ENCODE peak calls at places on chromosomes 1 and 21, in seven cellular contexts. H, F, J, O, S, R and P are unnamed samples.

GRCh38 chr21:39083377-39084008 is 99.8 kb downstream of the PSMG1 start:
- DNase-seq in R (no peak), J (no peak), O (no peak), F (no peak), H (peak; percentile 26), S (peak; percentile 27), P (no peak)

GRCh38 chr1:33347650-33347992 is 26.7 kb upstream of the A3GALT2 start:
- DNase-seq in J (no peak), S (peak; percentile 41), O (no peak), R (no peak), F (no peak), H (peak; percentile 34), P (no peak)

GRCh38 chr21:34022557-34023335 is 50.6 kb upstream of the MRPS6 start:
- DNase-seq in H (peak; percentile 25), F (no peak), R (peak; percentile 46), J (no peak), O (no peak), S (peak; percentile 69), P (no peak)

GRCh38 chr1:97006044-97006676 is 284.6 kb downstream of the PTBP2 start:
- DNase-seq in F (no peak), H (peak; percentile 14), R (no peak), O (no peak), J (peak; percentile 29), S (peak; percentile 50), P (peak; percentile 24)

GRCh38 chr1:208475951-208476824 is 232.0 kb upstream of the PLXNA2 start:
- DNase-seq in F (no peak), R (no peak), H (peak; percentile 30), S (peak; percentile 17), O (peak; percentile 69), J (no peak), P (no peak)

GRCh38 chr1:150566589-150567340 is 12.6 kb downstream of the MCL1 start:
- DNase-seq in S (no peak), J (no peak), F (no peak), R (no peak), H (no peak), O (no peak), P (no peak)

GRCh38 chr1:156893048-156893953 is at the start of gene PEAR1:
- DNase-seq in R (no peak), F (no peak), H (no peak), O (no peak), J (no peak), S (no peak), P (no peak)

GRCh38 chr1:39269349-39269748 is 64.9 kb downstream of the MACF1 start:
- DNase-seq in J (no peak), O (no peak), H (no peak), R (peak; percentile 22), S (no peak), F (no peak), P (no peak)

GRCh38 chr1:54399765-54400164 is 6.4 kb downstream of the SSBP3 start:
- DNase-seq in O (no peak), H (no peak), R (no peak), S (no peak), F (no peak), J (no peak), P (no peak)

GRCh38 chr1:24986372-24986979 is 56.4 kb upstream of the RUNX3 start:
- DNase-seq in H (no peak), S (no peak), F (no peak), R (no peak), O (no peak), J (no peak), P (no peak)

GRCh38 chr1:62391369-62391971 is 45.4 kb upstream of the USP1 start:
- DNase-seq in S (peak; percentile 35), F (peak; percentile 26), O (peak; percentile 21), R (peak; percentile 53), H (peak; percentile 38), J (no peak), P (peak; percentile 10)

GRCh38 chr1:210340311-210340710 is 11.6 kb downstream of the HHAT start:
- DNase-seq in S (no peak), J (no peak), H (no peak), F (no peak), O (no peak), R (no peak), P (no peak)

GRCh38 chr1:31866450-31866801 is 50.6 kb upstream of the SPOCD1 start:
- DNase-seq in R (peak; percentile 48), O (no peak), F (no peak), H (no peak), J (no peak), S (no peak), P (no peak)

GRCh38 chr1:116680752-116681151 is 13.2 kb upstream of the IGSF3 start:
- DNase-seq in O (no peak), H (no peak), S (no peak), R (no peak), J (no peak), F (no peak), P (no peak)

GRCh38 chr21:36547464-36547863 is 67.5 kb upstream of the CLDN14 start:
- DNase-seq in R (no peak), J (no peak), O (no peak), S (no peak), H (no peak), F (no peak), P (no peak)

GRCh38 chr1:53366901-53367502 is 39.1 kb upstream of the LRP8 start:
- DNase-seq in R (no peak), F (no peak), J (no peak), O (no peak), S (no peak), H (no peak), P (no peak)

GRCh38 chr1:180098242-180098995 is 56.2 kb upstream of the QSOX1 start:
- DNase-seq in J (peak; percentile 14), O (no peak), S (peak; percentile 91), F (no peak), R (no peak), H (peak; percentile 65), P (no peak)

GRCh38 chr1:86551305-86551704 is 4.4 kb downstream of the CLCA4 start:
- DNase-seq in S (no peak), J (no peak), R (no peak), H (no peak), O (no peak), F (no peak), P (no peak)

GRCh38 chr1:170618418-170618817 is 45.5 kb upstream of the PRRX1 start:
- DNase-seq in J (no peak), F (no peak), R (no peak), H (no peak), O (no peak), S (peak; percentile 64), P (peak; percentile 47)

GRCh38 chr1:54312874-54313316 is 93.3 kb downstream of the SSBP3 start:
- DNase-seq in J (peak; percentile 18), H (no peak), O (peak; percentile 73), S (peak; percentile 84), R (no peak), F (no peak), P (no peak)

GRCh38 chr1:225545649-225546048 is 107.3 kb downstream of the ENAH start:
- DNase-seq in O (no peak), S (no peak), F (no peak), J (no peak), R (no peak), H (no peak), P (no peak)

GRCh38 chr1:114043046-114043445 is 63.8 kb downstream of the OLFML3 start:
- DNase-seq in J (no peak), F (no peak), R (no peak), H (no peak), O (no peak), S (no peak), P (no peak)
- H3K9me2 ChIP-seq in J (no peaks in the 10 kb centered on the region), F (no peaks in the 10 kb centered on the region), R (no peaks in the 10 kb centered on the region), H (no peaks in the 10 kb centered on the region), O (no peaks in the 10 kb centered on the region), S (no peaks in the 10 kb centered on the region), P (no peaks in the 10 kb centered on the region)

DNA sequence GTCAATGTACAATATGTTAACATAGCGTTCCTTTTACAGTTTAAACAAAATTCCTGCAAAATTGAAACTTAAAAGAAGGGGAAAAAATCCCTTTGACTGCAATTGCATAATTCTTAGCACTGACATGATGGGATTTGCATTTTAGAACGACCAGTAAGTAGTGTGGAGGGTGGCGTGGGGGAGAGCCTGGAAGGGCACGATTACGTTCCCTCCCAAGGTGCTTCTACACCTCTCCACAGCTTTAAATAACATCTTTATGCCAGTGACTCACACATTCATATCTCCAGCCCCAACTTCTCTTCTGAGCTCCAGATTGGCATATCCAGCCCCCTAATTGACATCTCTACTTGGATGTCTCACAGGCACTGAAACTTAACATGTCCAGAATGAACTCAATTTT is 64.3 kb downstream of the OLFML3 start:
- DNase-seq in S (no peak), H (no peak), F (no peak), J (no peak), O (no peak), R (no peak), P (no peak)
- H3K9me2 ChIP-seq in S (no peaks in the 10 kb centered on the region), H (no peaks in the 10 kb centered on the region), F (no peaks in the 10 kb centered on the region), J (no peaks in the 10 kb centered on the region), O (no peaks in the 10 kb centered on the region), R (no peaks in the 10 kb centered on the region), P (no peaks in the 10 kb centered on the region)

GRCh38 chr1:181608951-181609350 is 125.6 kb downstream of the CACNA1E start:
- DNase-seq in H (no peak), R (no peak), J (no peak), F (no peak), O (no peak), S (no peak), P (no peak)

GRCh38 chr1:181604482-181604881 is 121.2 kb downstream of the CACNA1E start:
- DNase-seq in J (no peak), R (no peak), O (no peak), H (no peak), F (no peak), S (no peak), P (no peak)

GRCh38 chr1:181603735-181604410 is 120.6 kb downstream of the CACNA1E start:
- DNase-seq in F (no peak), H (no peak), O (no peak), S (no peak), J (no peak), R (no peak), P (no peak)

GRCh38 chr1:181608386-181608785 is 125.1 kb downstream of the CACNA1E start:
- DNase-seq in R (no peak), F (no peak), S (no peak), H (no peak), J (no peak), O (no peak), P (no peak)

DNA sequence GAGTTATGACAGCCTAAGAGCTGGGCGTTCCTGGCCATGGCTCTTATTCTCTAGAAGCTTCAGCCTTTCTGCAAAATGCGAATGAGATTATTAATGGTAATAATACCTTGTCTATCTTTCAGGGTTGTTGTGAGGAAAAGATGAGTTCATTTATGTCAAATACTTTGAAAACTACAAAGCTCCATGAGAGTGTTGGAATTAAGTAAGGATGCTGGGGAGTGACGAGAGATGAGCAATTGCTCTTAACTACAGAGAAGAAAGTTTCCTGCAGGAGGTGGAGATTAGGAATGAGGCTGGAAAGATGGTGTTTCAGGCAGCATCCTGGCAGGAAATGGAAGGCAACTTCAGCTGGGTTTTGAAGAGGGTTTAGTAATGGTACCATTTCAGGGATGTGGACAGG is 124.2 kb downstream of the CACNA1E start:
- DNase-seq in S (no peak), O (no peak), H (no peak), R (no peak), J (no peak), F (no peak), P (no peak)
- H3K9me2 ChIP-seq in S (no peaks in the 10 kb centered on the region), O (no peaks in the 10 kb centered on the region), H (no peaks in the 10 kb centered on the region), R (no peaks in the 10 kb centered on the region), J (no peaks in the 10 kb centered on the region), F (no peaks in the 10 kb centered on the region), P (no peaks in the 10 kb centered on the region)

DNA sequence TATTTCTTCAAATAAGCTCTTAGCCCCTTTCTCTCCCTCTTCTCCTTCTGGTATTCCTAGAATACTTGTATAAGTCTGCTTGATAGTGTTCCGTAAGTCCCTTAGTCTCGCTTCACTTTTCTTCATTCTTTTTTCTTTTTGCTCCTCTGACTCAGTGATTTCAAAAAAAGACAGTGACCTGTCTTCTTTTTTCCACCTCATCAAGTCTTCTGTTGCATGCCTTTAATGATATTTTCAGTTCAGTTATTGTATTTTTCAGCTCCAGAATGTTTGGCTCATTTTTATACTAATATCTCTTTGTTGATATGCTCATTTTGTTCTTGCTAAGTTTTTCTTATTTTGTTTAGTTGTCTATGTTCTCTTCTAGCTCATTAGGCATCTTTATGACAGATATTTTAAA is 97.7 kb downstream of the POFUT2 start:
- DNase-seq in R (no peak), J (no peak), F (no peak), H (no peak), S (no peak), O (no peak), P (no peak)
- H3K9me2 ChIP-seq in R (no peaks in the 10 kb centered on the region), J (no peaks in the 10 kb centered on the region), F (no peaks in the 10 kb centered on the region), H (no peaks in the 10 kb centered on the region), S (no peaks in the 10 kb centered on the region), O (no peaks in the 10 kb centered on the region), P (no peaks in the 10 kb centered on the region)